ENCODE peak calls at places on chromosomes 13 and 19, in five cellular contexts. One of them, this sample, is unnamed. For H3K36me3, the result is how much of the 10 kb centered on the place peaks cover.

GRCh38 chr13:98142427-98143156 is at the start of gene FARP1:
- DNase-seq in PC-3: peak
- DNase-seq in PC-9: peak
- DNase-seq in DND-41: no peak
- DNase-seq in astrocyte: peak
- DNase-seq in this sample: peak

GRCh38 chr13:113013303-113013702 is 44.3 kb downstream of the MCF2L start:
- DNase-seq in DND-41: no peak
- DNase-seq in astrocyte: no peak
- DNase-seq in PC-3: peak
- DNase-seq in PC-9: peak
- DNase-seq in this sample: no peak

GRCh38 chr13:28819046-28819747 is 942 bp upstream of the MTUS2 start:
- DNase-seq in PC-9: no peak
- DNase-seq in DND-41: no peak
- DNase-seq in astrocyte: peak
- DNase-seq in PC-3: peak
- DNase-seq in this sample: peak

GRCh38 chr13:101916108-101916757 is 463.8 kb downstream of the ITGBL1 start:
- DNase-seq in DND-41: no peak
- DNase-seq in astrocyte: no peak
- DNase-seq in PC-9: no peak
- DNase-seq in PC-3: no peak
- DNase-seq in this sample: no peak

GRCh38 chr13:100520936-100521765 is 67.4 kb downstream of the GGACT start:
- DNase-seq in astrocyte: no peak
- DNase-seq in PC-9: no peak
- DNase-seq in PC-3: no peak
- DNase-seq in DND-41: no peak
- DNase-seq in this sample: no peak

GRCh38 chr13:99311748-99312492 is 4.7 kb upstream of the GPR183 start:
- DNase-seq in PC-9: no peak
- DNase-seq in DND-41: no peak
- DNase-seq in astrocyte: no peak
- DNase-seq in PC-3: no peak
- DNase-seq in this sample: no peak

GRCh38 chr13:28558126-28558525 is 63.2 kb upstream of the FLT1 start:
- DNase-seq in PC-9: no peak
- DNase-seq in astrocyte: peak
- DNase-seq in PC-3: no peak
- DNase-seq in DND-41: no peak
- DNase-seq in this sample: no peak

GRCh38 chr13:63381078-63381859 is 1965.6 kb upstream of the PCDH20 start:
- DNase-seq in DND-41: no peak
- DNase-seq in PC-3: peak
- DNase-seq in PC-9: no peak
- DNase-seq in astrocyte: peak
- DNase-seq in this sample: no peak

GRCh38 chr19:16363133-16363851 is 38.7 kb downstream of the KLF2 start:
- DNase-seq in DND-41: no peak
- DNase-seq in astrocyte: no peak
- DNase-seq in PC-3: no peak
- DNase-seq in PC-9: no peak
- DNase-seq in this sample: no peak

GRCh38 chr19:1745589-1746031 is 7.7 kb upstream of the ONECUT3 start:
- DNase-seq in DND-41: no peak
- DNase-seq in astrocyte: no peak
- DNase-seq in PC-3: peak
- DNase-seq in PC-9: no peak
- DNase-seq in this sample: no peak

GRCh38 chr19:38375748-38376147 is 1.4 kb downstream of the PSMD8 start:
- DNase-seq in astrocyte: no peak
- DNase-seq in PC-9: no peak
- DNase-seq in PC-3: no peak
- DNase-seq in DND-41: no peak
- DNase-seq in this sample: no peak

GRCh38 chr13:74251778-74252519 is 117.7 kb upstream of the KLF12 start:
- DNase-seq in PC-9: no peak
- DNase-seq in astrocyte: no peak
- DNase-seq in DND-41: no peak
- DNase-seq in PC-3: peak
- DNase-seq in this sample: no peak

GRCh38 chr13:109131698-109132257 is 502.4 kb downstream of the MYO16 start:
- DNase-seq in DND-41: peak
- DNase-seq in PC-9: no peak
- DNase-seq in astrocyte: peak
- DNase-seq in PC-3: no peak
- DNase-seq in this sample: peak

GRCh38 chr19:45253396-45254027 is 2.4 kb downstream of the MARK4 start:
- DNase-seq in PC-9: no peak
- DNase-seq in astrocyte: peak
- DNase-seq in PC-3: no peak
- DNase-seq in DND-41: peak
- DNase-seq in this sample: no peak

GRCh38 chr13:28679628-28680027 is 20.7 kb downstream of the POMP start:
- DNase-seq in astrocyte: no peak
- DNase-seq in PC-3: peak
- DNase-seq in PC-9: no peak
- DNase-seq in DND-41: no peak
- DNase-seq in this sample: no peak

GRCh38 chr13:63124863-63125262 is 1709.2 kb upstream of the PCDH20 start:
- DNase-seq in PC-9: no peak
- DNase-seq in astrocyte: peak
- DNase-seq in DND-41: no peak
- DNase-seq in PC-3: peak
- DNase-seq in this sample: peak

GRCh38 chr19:9043524-9043923 is 33.3 kb upstream of the MUC16 start:
- DNase-seq in DND-41: no peak
- DNase-seq in astrocyte: peak
- DNase-seq in PC-9: peak
- DNase-seq in PC-3: peak
- DNase-seq in this sample: no peak

GRCh38 chr13:45847554-45848224 is 3.9 kb downstream of the SIAH3 start:
- DNase-seq in PC-9: no peak
- DNase-seq in DND-41: peak
- DNase-seq in PC-3: no peak
- DNase-seq in astrocyte: peak
- DNase-seq in this sample: peak

GRCh38 chr13:48412881-48413351 is at the start of gene LPAR6:
- DNase-seq in PC-3: peak
- DNase-seq in DND-41: peak
- DNase-seq in PC-9: no peak
- DNase-seq in astrocyte: peak
- DNase-seq in this sample: no peak

GRCh38 chr19:10919352-10920287 is 8.8 kb downstream of the YIPF2 start:
- DNase-seq in PC-9: peak
- DNase-seq in PC-3: no peak
- DNase-seq in astrocyte: no peak
- DNase-seq in DND-41: no peak
- DNase-seq in this sample: no peak

GRCh38 chr13:33388254-33388998 is 102.9 kb upstream of the STARD13 start:
- DNase-seq in DND-41: no peak
- DNase-seq in PC-3: no peak
- DNase-seq in astrocyte: no peak
- DNase-seq in PC-9: peak
- DNase-seq in this sample: no peak

GRCh38 chr19:18633321-18633720 is 3.5 kb upstream of the KLHL26 start:
- DNase-seq in DND-41: no peak
- DNase-seq in astrocyte: no peak
- DNase-seq in PC-3: no peak
- DNase-seq in PC-9: no peak
- DNase-seq in this sample: peak

GRCh38 chr13:97306106-97306505 is 84.0 kb downstream of the MBNL2 start:
- DNase-seq in astrocyte: no peak
- DNase-seq in DND-41: no peak
- DNase-seq in PC-9: no peak
- DNase-seq in PC-3: no peak
- DNase-seq in this sample: no peak

GRCh38 chr13:36054041-36054440 is 77.1 kb downstream of the DCLK1 start:
- DNase-seq in DND-41: no peak
- DNase-seq in PC-3: no peak
- DNase-seq in PC-9: no peak
- DNase-seq in astrocyte: no peak
- DNase-seq in this sample: no peak

GRCh38 chr13:46655727-46656180 is 102.8 kb downstream of the LRCH1 start:
- DNase-seq in PC-3: no peak
- DNase-seq in DND-41: no peak
- DNase-seq in astrocyte: no peak
- DNase-seq in PC-9: peak
- DNase-seq in this sample: no peak

GRCh38 chr19:44845286-44845611 is 848 bp upstream of the NECTIN2 start:
- DNase-seq in PC-3: no peak
- DNase-seq in astrocyte: no peak
- DNase-seq in DND-41: no peak
- DNase-seq in PC-9: no peak
- DNase-seq in this sample: no peak

GRCh38 chr13:78601124-78601885 is 2.0 kb downstream of the POU4F1 start:
- DNase-seq in astrocyte: no peak
- DNase-seq in DND-41: no peak
- DNase-seq in PC-9: no peak
- DNase-seq in PC-3: no peak
- DNase-seq in this sample: no peak

GRCh38 chr13:53105881-53106280 is 77.3 kb downstream of the OLFM4 start:
- DNase-seq in PC-3: no peak
- DNase-seq in astrocyte: no peak
- DNase-seq in PC-9: no peak
- DNase-seq in DND-41: no peak
- DNase-seq in this sample: no peak

GRCh38 chr13:109699628-109700071 is 86.7 kb downstream of the IRS2 start:
- DNase-seq in astrocyte: no peak
- DNase-seq in PC-9: no peak
- DNase-seq in PC-3: no peak
- DNase-seq in DND-41: peak
- DNase-seq in this sample: no peak

GRCh38 chr13:31945202-31945978 is 86.2 kb upstream of the FRY start:
- DNase-seq in astrocyte: peak
- DNase-seq in DND-41: no peak
- DNase-seq in PC-9: peak
- DNase-seq in PC-3: peak
- DNase-seq in this sample: no peak

GRCh38 chr13:97221491-97221890 is 642 bp upstream of the MBNL2 start:
- DNase-seq in DND-41: no peak
- DNase-seq in astrocyte: no peak
- DNase-seq in PC-9: no peak
- DNase-seq in PC-3: no peak
- DNase-seq in this sample: no peak

GRCh38 chr19:17244618-17245534 is 843 bp downstream of the NR2F6 start:
- DNase-seq in PC-3: no peak
- DNase-seq in astrocyte: no peak
- DNase-seq in PC-9: peak
- DNase-seq in DND-41: no peak
- DNase-seq in this sample: no peak

GRCh38 chr13:21234537-21234936 is 58.1 kb downstream of the MRPL57 start:
- DNase-seq in PC-3: peak
- DNase-seq in PC-9: no peak
- DNase-seq in astrocyte: no peak
- DNase-seq in DND-41: no peak
- DNase-seq in this sample: no peak

DNA sequence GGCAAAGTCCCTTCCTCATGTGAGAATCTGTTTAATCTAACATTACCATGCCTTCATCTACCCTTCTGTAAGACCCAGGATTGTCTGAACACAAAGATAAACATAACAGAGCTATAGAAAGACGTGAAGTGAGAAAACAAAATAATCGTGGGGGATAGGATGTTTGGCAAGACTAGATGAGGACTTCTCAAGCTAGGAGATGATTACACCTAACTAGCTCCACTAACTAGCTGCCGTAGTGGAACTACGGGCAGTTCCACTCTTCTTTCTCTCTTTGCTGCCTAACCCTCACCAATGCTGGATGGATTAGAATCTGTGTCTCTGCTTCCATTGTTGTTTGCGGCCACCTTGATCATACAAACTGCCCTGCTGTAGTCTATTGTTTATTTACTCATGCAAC is 32.6 kb upstream of the CACNA1A start:
- DNase-seq in DND-41: no peak
- DNase-seq in astrocyte: no peak
- DNase-seq in PC-3: no peak
- DNase-seq in PC-9: no peak
- DNase-seq in this sample: no peak
- TF ChIP-seq EZH2 in DND-41: no peak
- TF ChIP-seq EZH2 in astrocyte: no peak
- TF ChIP-seq EZH2 in PC-3: no peak
- TF ChIP-seq EZH2 in PC-9: no peak
- TF ChIP-seq EZH2 in this sample: no peak

DNA sequence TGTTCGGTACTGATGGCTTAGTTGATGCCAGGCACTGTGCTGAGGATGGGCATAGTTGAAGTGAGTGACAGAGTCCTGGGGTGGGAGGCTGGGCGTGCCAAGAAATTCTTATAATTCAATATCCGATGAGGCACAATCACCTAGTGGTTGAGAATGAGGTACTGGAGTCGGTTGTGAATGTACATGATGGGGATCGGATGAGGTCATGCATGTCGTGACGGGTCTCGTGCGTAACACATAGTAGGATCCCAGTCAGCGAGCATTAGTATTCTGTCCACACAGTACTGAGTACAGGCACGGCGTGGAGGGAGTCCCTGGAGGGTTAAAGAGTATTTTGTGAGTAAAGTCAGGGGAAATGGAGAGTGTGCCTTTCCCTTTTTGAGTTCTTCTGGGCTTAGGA is 2.8 kb downstream of the SAFB start:
- DNase-seq in DND-41: no peak
- DNase-seq in astrocyte: no peak
- DNase-seq in PC-3: no peak
- DNase-seq in PC-9: no peak
- DNase-seq in this sample: no peak
- H3K36me3 ChIP-seq in DND-41: half or more
- H3K36me3 ChIP-seq in astrocyte: under half
- H3K36me3 ChIP-seq in PC-3: half or more
- H3K36me3 ChIP-seq in PC-9: under half
- H3K36me3 ChIP-seq in this sample: under half

GRCh38 chr13:95698047-95698749 is 21.3 kb downstream of the DNAJC3 start:
- DNase-seq in astrocyte: no peak
- DNase-seq in PC-9: no peak
- DNase-seq in PC-3: peak
- DNase-seq in DND-41: no peak
- DNase-seq in this sample: no peak
- TF ChIP-seq CTCF in astrocyte: peak
- TF ChIP-seq CTCF in PC-9: no peak
- TF ChIP-seq CTCF in PC-3: peak
- TF ChIP-seq CTCF in DND-41: peak
- TF ChIP-seq CTCF in this sample: peak

DNA sequence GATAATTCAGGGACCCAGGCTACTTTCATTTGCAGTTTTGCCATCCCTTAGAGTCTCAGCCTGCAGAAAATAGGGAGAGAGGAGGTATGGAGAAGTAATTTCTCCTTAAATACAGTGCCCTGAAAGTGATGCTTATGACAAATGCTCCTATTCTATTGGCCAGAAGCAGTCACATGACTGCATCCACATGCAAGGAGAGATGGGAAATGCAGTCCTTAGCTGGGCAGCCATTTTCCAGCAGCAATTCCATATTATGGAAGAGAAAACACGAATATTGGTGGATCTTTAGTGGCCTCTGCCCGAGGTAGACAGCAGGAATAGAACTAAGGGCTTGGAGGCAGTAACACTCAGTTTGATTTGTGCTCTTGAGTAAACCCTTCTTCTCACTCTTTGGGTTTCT is 39.4 kb downstream of the VAV1 start:
- DNase-seq in astrocyte: peak
- DNase-seq in PC-3: peak
- DNase-seq in PC-9: peak
- DNase-seq in DND-41: peak
- DNase-seq in this sample: no peak
- TF ChIP-seq EZH2 in astrocyte: no peak
- TF ChIP-seq EZH2 in PC-3: no peak
- TF ChIP-seq EZH2 in PC-9: no peak
- TF ChIP-seq EZH2 in DND-41: no peak
- TF ChIP-seq EZH2 in this sample: no peak

This sample was measured in MM.1S.